ENCODE peak calls at places on chromosome 1, in nine cellular contexts. P, U, F, B, Y, W, K, A and Z are unnamed samples.

GRCh38 chr1:234281826-234282489 is 91.3 kb upstream of the COA6 start:
- DNase-seq in P (no peak), U (no peak), F (no peak), B (no peak), Y (no peak), W (no peak), K (no peak), A (peak), Z (no peak)

GRCh38 chr1:59204001-59204400 is 92.9 kb upstream of the FGGY start:
- DNase-seq in P (peak), U (no peak), F (no peak), B (peak), Y (peak), W (peak), K (no peak), A (no peak), Z (peak)

GRCh38 chr1:83626603-83627002 is 372.3 kb downstream of the TTLL7 start:
- DNase-seq in P (no peak), U (no peak), F (no peak), B (no peak), Y (no peak), W (no peak), K (no peak), A (no peak), Z (no peak)

GRCh38 chr1:110639724-110640386 is 33.7 kb upstream of the KCNA2 start:
- DNase-seq in P (no peak), U (no peak), F (no peak), B (peak), Y (no peak), W (no peak), K (no peak), A (no peak), Z (peak)

GRCh38 chr1:5647226-5647625 is 345.0 kb downstream of the NPHP4 start:
- DNase-seq in P (no peak), U (no peak), F (no peak), B (no peak), Y (no peak), W (no peak), K (no peak), A (no peak), Z (no peak)

GRCh38 chr1:113053344-113054138 is 19.5 kb upstream of the LRIG2 start:
- DNase-seq in P (no peak), U (no peak), F (no peak), B (no peak), Y (no peak), W (no peak), K (no peak), A (no peak), Z (no peak)

GRCh38 chr1:154910851-154911250 is 25.7 kb downstream of the PMVK start:
- DNase-seq in P (no peak), U (no peak), F (no peak), B (no peak), Y (no peak), W (no peak), K (no peak), A (no peak), Z (no peak)

GRCh38 chr1:178819123-178819522 is 51.8 kb downstream of the ANGPTL1 start:
- DNase-seq in P (no peak), U (no peak), F (no peak), B (peak), Y (no peak), W (no peak), K (no peak), A (peak), Z (no peak)

GRCh38 chr1:95309031-95309459 is 75.0 kb downstream of the RWDD3 start:
- DNase-seq in P (no peak), U (peak), F (no peak), B (peak), Y (no peak), W (peak), K (no peak), A (peak), Z (peak)

GRCh38 chr1:222043444-222044292 is 301.8 kb upstream of the DUSP10 start:
- DNase-seq in P (no peak), U (peak), F (no peak), B (peak), Y (no peak), W (no peak), K (peak), A (peak), Z (peak)

GRCh38 chr1:245283001-245283400 is 128.2 kb downstream of the KIF26B start:
- DNase-seq in P (no peak), U (no peak), F (no peak), B (no peak), Y (no peak), W (no peak), K (no peak), A (no peak), Z (no peak)

GRCh38 chr1:22714455-22714854 is 3.8 kb downstream of the EPHB2 start:
- DNase-seq in P (no peak), U (no peak), F (no peak), B (no peak), Y (no peak), W (no peak), K (no peak), A (no peak), Z (no peak)

GRCh38 chr1:1758692-1759455 is 19.4 kb downstream of the NADK start:
- DNase-seq in P (no peak), U (no peak), F (peak), B (no peak), Y (no peak), W (no peak), K (no peak), A (no peak), Z (no peak)

GRCh38 chr1:234611799-234612351 is 1.9 kb upstream of the IRF2BP2 start:
- DNase-seq in P (peak), U (no peak), F (peak), B (no peak), Y (peak), W (peak), K (no peak), A (peak), Z (peak)

GRCh38 chr1:209405183-209405823 is 178.2 kb upstream of the CAMK1G start:
- DNase-seq in P (no peak), U (peak), F (no peak), B (peak), Y (no peak), W (no peak), K (no peak), A (no peak), Z (peak)

GRCh38 chr1:210989949-210990348 is 144.0 kb downstream of the KCNH1 start:
- DNase-seq in P (no peak), U (no peak), F (no peak), B (no peak), Y (no peak), W (no peak), K (no peak), A (no peak), Z (no peak)

GRCh38 chr1:91754348-91754747 is 131.6 kb downstream of the TGFBR3 start:
- DNase-seq in P (no peak), U (peak), F (no peak), B (peak), Y (no peak), W (no peak), K (no peak), A (no peak), Z (peak)

GRCh38 chr1:41591891-41592290 is 107.4 kb upstream of the EDN2 start:
- DNase-seq in P (no peak), U (no peak), F (no peak), B (no peak), Y (no peak), W (no peak), K (no peak), A (no peak), Z (no peak)

GRCh38 chr1:87135313-87135712 is 193.4 kb upstream of the LMO4 start:
- DNase-seq in P (no peak), U (no peak), F (no peak), B (no peak), Y (no peak), W (no peak), K (no peak), A (no peak), Z (no peak)

GRCh38 chr1:65235867-65236805 is 73.2 kb upstream of the DNAJC6 start:
- DNase-seq in P (no peak), U (peak), F (no peak), B (peak), Y (no peak), W (peak), K (no peak), A (peak), Z (peak)

GRCh38 chr1:60978421-60979357 is 103.7 kb upstream of the NFIA start:
- DNase-seq in P (no peak), U (peak), F (peak), B (peak), Y (no peak), W (peak), K (no peak), A (no peak), Z (peak)

GRCh38 chr1:115337276-115337632 is 795 bp downstream of the NGF start:
- DNase-seq in P (no peak), U (no peak), F (peak), B (no peak), Y (no peak), W (no peak), K (no peak), A (no peak), Z (no peak)

GRCh38 chr1:115340879-115341278 is 2.8 kb upstream of the NGF start:
- DNase-seq in P (peak), U (no peak), F (no peak), B (no peak), Y (no peak), W (no peak), K (no peak), A (no peak), Z (no peak)

GRCh38 chr1:115336741-115337140 is 1.3 kb downstream of the NGF start:
- DNase-seq in P (no peak), U (no peak), F (no peak), B (no peak), Y (no peak), W (no peak), K (no peak), A (no peak), Z (no peak)

GRCh38 chr1:115337633-115338456 is at the start of gene NGF:
- DNase-seq in P (peak), U (peak), F (peak), B (peak), Y (peak), W (no peak), K (no peak), A (peak), Z (peak)

GRCh38 chr1:115338457-115338820 is 390 bp upstream of the NGF start:
- DNase-seq in P (no peak), U (no peak), F (no peak), B (no peak), Y (no peak), W (no peak), K (no peak), A (peak), Z (no peak)
- TF ChIP-seq CTCF in P (no peak), U (peak), F (no peak), B (no peak), Y (no peak), W (no peak), K (no peak), A (peak), Z (no peak)

DNA sequence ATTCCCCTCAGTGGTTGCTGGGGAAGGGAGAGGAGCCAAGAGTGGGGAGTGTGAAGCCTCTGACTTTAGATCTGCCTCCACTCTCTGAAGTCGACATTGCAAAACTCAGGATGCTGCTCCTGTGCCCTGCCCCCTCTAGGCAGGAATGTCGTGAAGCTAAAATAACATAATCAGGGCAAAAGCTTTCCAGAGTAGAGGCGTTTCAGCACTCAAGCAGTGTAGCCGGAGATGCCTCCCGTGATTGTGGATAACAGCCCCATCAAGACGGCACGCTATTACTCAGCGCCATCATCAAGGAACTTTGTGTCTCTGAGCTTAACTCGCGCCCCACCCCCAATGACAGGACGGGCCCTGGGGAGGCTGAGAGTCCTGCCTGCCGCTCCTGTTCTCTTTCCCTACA is 60.0 kb downstream of the FBXO2 start:
- DNase-seq in P (no peak), U (peak), F (no peak), B (peak), Y (no peak), W (no peak), K (no peak), A (peak), Z (peak)
- TF ChIP-seq CTCF in P (no peak), U (peak), F (peak), B (peak), Y (no peak), W (no peak), K (peak), A (peak), Z (no peak)

DNA sequence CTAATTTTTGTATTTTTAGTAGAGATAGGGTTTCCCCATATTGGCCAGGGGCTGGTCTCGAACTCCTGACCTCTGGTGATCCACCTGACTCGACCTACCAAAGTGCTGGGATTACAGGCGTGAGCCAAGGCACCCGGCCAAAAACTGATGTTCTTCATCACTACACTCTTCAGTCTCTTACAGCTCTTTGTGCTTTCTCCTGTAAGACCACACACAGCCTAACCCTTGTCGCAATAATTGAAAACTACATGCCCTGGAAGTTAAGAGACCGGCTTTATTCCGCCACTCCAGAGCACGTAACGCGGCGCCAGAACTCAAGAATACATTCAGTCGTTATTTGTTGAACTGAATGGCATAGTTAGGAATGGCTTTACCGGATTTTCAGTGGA is 552 bp downstream of the GPATCH4 start:
- DNase-seq in P (no peak), U (no peak), F (no peak), B (no peak), Y (no peak), W (peak), K (no peak), A (peak), Z (no peak)
- TF ChIP-seq CTCF in P (no peak), U (no peak), F (no peak), B (no peak), Y (no peak), W (no peak), K (no peak), A (no peak), Z (no peak)

DNA sequence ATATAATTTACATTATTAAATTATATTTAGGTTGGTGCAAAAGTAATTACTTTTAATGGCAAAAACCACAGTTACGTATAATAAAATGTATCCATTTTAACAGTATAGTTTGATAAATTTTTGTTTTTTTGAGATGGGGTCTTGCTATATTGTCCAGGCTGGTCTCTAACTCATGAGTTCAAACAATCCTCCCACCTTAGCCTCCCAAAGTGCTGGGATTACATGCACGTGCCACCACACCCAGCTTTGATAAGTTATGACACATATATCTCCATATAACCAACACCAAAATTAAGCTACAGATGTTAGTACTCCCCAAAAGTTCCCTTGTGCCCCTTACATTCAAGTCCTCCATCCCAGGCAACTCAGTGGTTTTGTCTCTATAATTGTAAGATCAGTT is 163.1 kb downstream of the SMYD3 start:
- DNase-seq in P (no peak), U (no peak), F (no peak), B (no peak), Y (no peak), W (no peak), K (no peak), A (no peak), Z (no peak)
- TF ChIP-seq CTCF in P (no peak), U (no peak), F (no peak), B (no peak), Y (no peak), W (no peak), K (no peak), A (no peak), Z (no peak)

GRCh38 chr1:35756064-35756463 is 13.7 kb downstream of the CLSPN start:
- DNase-seq in P (no peak), U (no peak), F (no peak), B (no peak), Y (no peak), W (no peak), K (no peak), A (no peak), Z (no peak)
- TF ChIP-seq CTCF in P (no peak), U (no peak), F (no peak), B (no peak), Y (no peak), W (no peak), K (no peak), A (no peak), Z (no peak)